ENCODE peak calls at places on chromosomes 5 and 9, in eight cellular contexts. P, Y, J, A, W, D, C and I are unnamed samples.

GRCh38 chr5:133128066-133128465 is 76.3 kb downstream of the HSPA4 start:
- DNase-seq in P (no peak), Y (no peak), J (no peak), A (no peak), W (no peak), D (no peak), C (no peak), I (no peak)

GRCh38 chr9:32069169-32069813 is 315.2 kb upstream of the ACO1 start:
- DNase-seq in P (peak), Y (no peak), J (no peak), A (no peak), W (no peak), D (no peak), C (no peak), I (no peak)

GRCh38 chr5:116853992-116854391 is 279.4 kb upstream of the SEMA6A start:
- DNase-seq in P (no peak), Y (no peak), J (no peak), A (no peak), W (no peak), D (no peak), C (no peak), I (no peak)

GRCh38 chr5:176626876-176627236 is 3.5 kb downstream of the SNCB start:
- DNase-seq in P (no peak), Y (no peak), J (no peak), A (no peak), W (no peak), D (no peak), C (no peak), I (no peak)

GRCh38 chr5:134240421-134240962 is 14.6 kb upstream of the PPP2CA start:
- DNase-seq in P (peak), Y (no peak), J (no peak), A (peak), W (no peak), D (peak), C (peak), I (no peak)

GRCh38 chr5:147332643-147333042 is 97.8 kb downstream of the STK32A start:
- DNase-seq in P (no peak), Y (no peak), J (no peak), A (no peak), W (no peak), D (no peak), C (no peak), I (no peak)

GRCh38 chr9:129245276-129245675 is 67.2 kb upstream of the IER5L start:
- DNase-seq in P (peak), Y (no peak), J (peak), A (no peak), W (no peak), D (peak), C (no peak), I (no peak)

GRCh38 chr5:163509288-163510040 is 4.0 kb downstream of the MAT2B start:
- DNase-seq in P (peak), Y (no peak), J (no peak), A (no peak), W (no peak), D (peak), C (peak), I (no peak)

GRCh38 chr9:128026255-128027165 is 40.6 kb downstream of the NAIF1 start:
- DNase-seq in P (no peak), Y (no peak), J (no peak), A (no peak), W (no peak), D (peak), C (no peak), I (no peak)

GRCh38 chr5:165525268-165525667 is 2019.8 kb downstream of the MAT2B start:
- DNase-seq in P (peak), Y (no peak), J (no peak), A (no peak), W (peak), D (peak), C (no peak), I (no peak)

GRCh38 chr5:96747718-96748117 is 60.0 kb downstream of the ERAP1 start:
- DNase-seq in P (no peak), Y (no peak), J (no peak), A (no peak), W (no peak), D (no peak), C (no peak), I (no peak)

GRCh38 chr5:40675396-40676133 is 4.2 kb upstream of the PTGER4 start:
- DNase-seq in P (no peak), Y (no peak), J (no peak), A (no peak), W (no peak), D (no peak), C (no peak), I (no peak)

GRCh38 chr5:173512637-173513435 is 103.6 kb downstream of the BOD1 start:
- DNase-seq in P (no peak), Y (no peak), J (no peak), A (no peak), W (peak), D (no peak), C (peak), I (no peak)

DNA sequence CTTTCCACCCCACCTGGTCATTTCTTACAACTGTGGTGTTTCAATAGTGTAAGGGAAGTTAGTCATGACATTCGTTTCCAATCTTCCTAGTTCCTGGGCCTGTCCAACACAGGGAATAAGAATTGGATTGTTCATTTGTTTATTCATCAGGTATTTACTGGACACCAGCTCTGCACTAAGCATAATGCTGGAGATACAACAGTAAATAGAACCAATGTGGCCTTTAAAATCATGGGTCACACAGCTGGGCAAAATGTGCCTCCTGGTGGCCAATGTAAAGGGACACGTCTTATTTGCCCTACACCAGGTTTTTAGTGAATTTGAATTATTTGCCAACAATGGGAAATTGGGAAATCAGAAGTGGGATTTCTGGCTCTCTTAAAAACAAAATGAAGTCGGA is 10.4 kb downstream of the ABLIM3 start:
- DNase-seq in P (no peak), Y (no peak), J (no peak), A (no peak), W (peak), D (peak), C (no peak), I (no peak)
- TF ChIP-seq CTCF in P (peak), Y (no peak), J (peak), A (no peak), W (peak), D (peak), C (peak), I (peak)

GRCh38 chr5:123876265-123876790 is 364.4 kb downstream of the CSNK1G3 start:
- DNase-seq in P (no peak), Y (no peak), J (no peak), A (no peak), W (no peak), D (no peak), C (no peak), I (no peak)

GRCh38 chr5:123871373-123871772 is 359.4 kb downstream of the CSNK1G3 start:
- DNase-seq in P (no peak), Y (no peak), J (no peak), A (no peak), W (no peak), D (no peak), C (no peak), I (no peak)

GRCh38 chr5:123874600-123875201 is 362.7 kb downstream of the CSNK1G3 start:
- DNase-seq in P (no peak), Y (no peak), J (no peak), A (no peak), W (no peak), D (peak), C (peak), I (no peak)

GRCh38 chr5:123879071-123879470 is 367.1 kb downstream of the CSNK1G3 start:
- DNase-seq in P (no peak), Y (no peak), J (no peak), A (no peak), W (no peak), D (no peak), C (no peak), I (no peak)

DNA sequence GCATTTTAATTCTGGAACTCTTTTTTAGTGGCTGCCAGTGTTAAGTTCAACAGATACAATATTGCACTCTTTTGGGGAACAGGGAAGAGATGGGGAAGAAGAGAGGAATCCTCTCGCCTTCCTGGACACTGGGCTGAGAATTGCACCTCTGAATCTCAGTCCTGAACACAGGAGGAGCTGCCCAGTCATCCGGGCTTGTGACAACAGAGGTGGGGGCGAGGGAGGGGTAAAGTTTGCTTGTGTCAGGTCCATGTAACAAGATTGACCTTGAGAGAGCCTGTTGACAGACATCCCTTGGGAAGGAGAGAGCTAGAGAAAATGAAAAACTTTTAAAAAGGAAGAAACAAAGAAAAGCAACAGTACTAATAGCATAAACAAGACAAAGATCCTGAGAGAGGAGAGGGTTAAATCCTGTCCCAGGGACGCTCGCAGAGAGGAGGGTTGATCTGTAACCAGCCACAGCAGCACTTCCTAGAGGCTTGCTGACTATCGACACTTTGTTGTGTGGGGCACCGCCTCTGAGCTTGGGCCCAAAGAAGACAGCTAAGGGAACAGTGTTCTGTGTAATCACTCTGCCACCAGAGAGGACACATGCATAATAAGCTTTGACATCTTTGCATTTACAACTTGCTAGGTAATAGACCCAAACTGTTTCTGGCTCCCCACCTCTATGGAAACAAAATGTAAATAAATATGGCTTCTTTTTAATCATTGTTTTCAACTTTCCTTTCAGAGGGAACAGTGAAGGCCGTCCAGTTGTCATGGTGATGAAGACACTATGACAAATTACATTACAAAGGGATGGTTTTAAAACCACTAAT is 363.7 kb downstream of the CSNK1G3 start:
- DNase-seq in P (no peak), Y (no peak), J (no peak), A (peak), W (no peak), D (no peak), C (no peak), I (no peak)
- H3K4me3 ChIP-seq in P (no peak), Y (no peak), J (no peak), A (peak), W (no peak), D (no peak), C (no peak), I (no peak)

GRCh38 chr9:132673355-132673754 is 3.1 kb downstream of the GTF3C4 start:
- DNase-seq in P (peak), Y (no peak), J (no peak), A (no peak), W (peak), D (peak), C (peak), I (no peak)
- TF ChIP-seq CTCF in P (peak), Y (peak), J (no peak), A (no peak), W (peak), D (peak), C (peak), I (no peak)

GRCh38 chr9:75616052-75616451 is 274.4 kb upstream of the PCSK5 start:
- DNase-seq in P (no peak), Y (no peak), J (no peak), A (no peak), W (no peak), D (no peak), C (no peak), I (no peak)

GRCh38 chr9:75612754-75613153 is 277.7 kb upstream of the PCSK5 start:
- DNase-seq in P (no peak), Y (no peak), J (no peak), A (no peak), W (no peak), D (no peak), C (no peak), I (no peak)

GRCh38 chr9:75615284-75615683 is 275.2 kb upstream of the PCSK5 start:
- DNase-seq in P (no peak), Y (no peak), J (no peak), A (no peak), W (peak), D (no peak), C (no peak), I (no peak)

GRCh38 chr9:75616841-75617566 is 273.5 kb upstream of the PCSK5 start:
- DNase-seq in P (no peak), Y (no peak), J (no peak), A (no peak), W (no peak), D (no peak), C (no peak), I (no peak)

DNA sequence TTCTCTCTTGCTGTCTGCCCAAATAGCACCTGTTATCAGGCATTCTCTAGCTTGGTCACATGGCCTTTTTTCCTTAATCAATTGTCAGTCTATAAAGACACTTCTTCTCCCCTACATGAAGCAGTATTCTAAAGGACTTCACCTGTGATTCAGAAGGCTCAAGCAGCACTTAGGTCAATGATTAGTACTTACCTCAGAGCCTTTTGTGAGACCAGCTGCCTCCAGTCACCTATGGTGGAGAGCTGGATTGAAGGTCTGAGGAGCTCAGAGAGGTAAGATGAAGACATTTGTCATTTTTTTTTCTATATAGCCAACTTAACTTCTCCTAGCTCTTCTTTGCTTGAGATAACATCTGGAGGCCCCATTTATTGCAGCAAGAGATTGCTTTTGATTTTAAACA is 278.3 kb upstream of the PCSK5 start:
- DNase-seq in P (no peak), Y (no peak), J (no peak), A (no peak), W (no peak), D (no peak), C (no peak), I (no peak)
- H3K4me3 ChIP-seq in P (no peak), Y (no peak), J (no peak), A (no peak), W (no peak), D (no peak), C (no peak), I (no peak)

GRCh38 chr5:139193928-139194327 is 4.2 kb downstream of the SIL1 start:
- DNase-seq in P (peak), Y (no peak), J (no peak), A (no peak), W (no peak), D (no peak), C (no peak), I (no peak)
- TF ChIP-seq CTCF in P (peak), Y (no peak), J (no peak), A (no peak), W (peak), D (peak), C (peak), I (peak)

GRCh38 chr5:11384441-11385250 is 519.6 kb downstream of the CTNND2 start:
- DNase-seq in P (no peak), Y (no peak), J (peak), A (peak), W (no peak), D (no peak), C (no peak), I (no peak)
- H3K4me3 ChIP-seq in P (no peak), Y (peak), J (peak), A (peak), W (no peak), D (no peak), C (no peak), I (no peak)

DNA sequence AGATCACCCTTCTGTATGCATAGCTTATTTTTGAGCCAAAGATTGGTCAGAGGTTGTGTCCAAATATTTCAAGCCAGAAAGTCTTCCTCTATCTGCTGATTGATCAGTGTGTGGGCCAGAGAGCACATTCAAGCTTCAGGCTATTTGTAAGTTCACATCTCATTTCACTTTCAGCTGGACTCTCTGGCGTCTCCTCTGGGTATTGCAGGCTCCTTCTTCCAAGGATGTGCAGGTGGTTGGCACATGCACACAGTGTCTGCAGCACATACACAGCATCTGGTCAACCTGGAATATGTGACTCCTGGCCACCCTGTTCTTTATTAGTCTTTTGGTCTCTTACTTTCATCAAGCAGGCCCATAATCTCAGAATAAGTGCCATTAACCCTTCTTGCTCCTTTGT is 516.1 kb downstream of the ANXA1 start:
- DNase-seq in P (no peak), Y (no peak), J (no peak), A (no peak), W (no peak), D (no peak), C (peak), I (no peak)
- TF ChIP-seq CTCF in P (no peak), Y (no peak), J (no peak), A (no peak), W (no peak), D (peak), C (peak), I (no peak)

GRCh38 chr5:64800926-64801325 is 32.2 kb downstream of the CWC27 start:
- DNase-seq in P (peak), Y (no peak), J (no peak), A (no peak), W (no peak), D (no peak), C (peak), I (no peak)
- H3K4me3 ChIP-seq in P (no peak), Y (no peak), J (no peak), A (no peak), W (no peak), D (no peak), C (no peak), I (no peak)